ENCODE peak calls at places on chromosomes 5 and 9, in seven cellular contexts. B is uterus, M is stomach, U is heart left ventricle, D is GM12878, C is lower leg skin, Z is Peyer's patch. N is an unnamed sample.

GRCh38 chr9:86349271-86349670 is 4.9 kb downstream of the TUT7 start:
- DNase-seq in B (no peak), M (no peak), U (no peak), D (no peak), C (no peak), Z (no peak), N (no peak)

GRCh38 chr9:93030642-93031628 is 27.6 kb upstream of the SUSD3 start:
- DNase-seq in B (no peak), M (no peak), U (no peak), D (no peak), C (no peak), Z (no peak), N (no peak)

GRCh38 chr5:97478513-97478912 is 295.5 kb upstream of the RIOK2 start:
- DNase-seq in B (no peak), M (no peak), U (no peak), D (no peak), C (no peak), Z (no peak), N (no peak)

GRCh38 chr5:124263680-124264491 is 482.6 kb downstream of the ZNF608 start:
- DNase-seq in B (no peak), M (peak; percentile 27), U (no peak), D (no peak), C (no peak), Z (no peak), N (no peak)

GRCh38 chr5:177447066-177447610 is 524 bp downstream of the PRR7 start:
- DNase-seq in B (no peak), M (peak; percentile 46), U (no peak), D (no peak), C (no peak), Z (peak; percentile 77), N (peak; percentile 71)

GRCh38 chr5:167822241-167822640 is 469.2 kb upstream of the WWC1 start:
- DNase-seq in B (no peak), M (no peak), U (no peak), D (no peak), C (no peak), Z (no peak), N (no peak)

GRCh38 chr9:131320031-131320685 is 30.6 kb downstream of the PLPP7 start:
- DNase-seq in B (no peak), M (no peak), U (peak; percentile 75), D (no peak), C (no peak), Z (no peak), N (peak; percentile 72)

GRCh38 chr9:84296146-84296843 is 44.3 kb downstream of the SLC28A3 start:
- DNase-seq in B (no peak), M (no peak), U (no peak), D (peak; percentile 66), C (no peak), Z (no peak), N (no peak)

GRCh38 chr9:110198357-110198756 is 9.6 kb downstream of the C9orf152 start:
- DNase-seq in B (no peak), M (peak; percentile 74), U (no peak), D (no peak), C (no peak), Z (no peak), N (no peak)

DNA sequence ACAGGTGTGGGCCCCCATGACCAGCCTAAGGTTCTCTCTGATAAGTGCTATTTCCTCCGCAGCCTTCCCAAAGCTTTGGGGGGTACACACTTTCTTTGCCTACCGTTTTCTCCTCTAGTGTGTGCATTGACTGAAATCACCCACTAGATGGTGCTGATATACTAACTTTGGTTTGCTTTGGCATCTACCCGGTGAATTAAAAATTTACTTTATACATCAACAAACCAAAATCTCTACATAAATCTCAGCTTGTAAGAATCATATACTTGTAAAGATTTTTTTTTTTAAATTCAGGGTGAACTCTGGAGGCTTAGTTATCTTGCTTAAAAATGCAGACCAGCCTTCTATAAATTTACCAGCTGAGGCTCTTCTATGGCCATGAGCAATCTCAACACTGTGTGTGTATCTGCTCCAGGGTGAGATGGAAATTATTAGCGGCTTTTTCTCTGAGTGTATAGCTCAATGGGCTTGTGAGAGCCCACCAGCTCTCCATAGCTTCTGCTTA is 475.7 kb upstream of the TNC start:
- DNase-seq in B (peak; percentile 22), M (no peak), U (no peak), D (no peak), C (no peak), Z (no peak), N (no peak)
- TF ChIP-seq CTCF in B (peak; percentile 82), M (peak; percentile 33), U (peak; percentile 70), D (peak; percentile 66), C (no peak), Z (peak; percentile 61), N (peak; percentile 45)

GRCh38 chr9:124449381-124450151 is 685 bp upstream of the ADGRD2 start:
- DNase-seq in B (no peak), M (no peak), U (no peak), D (no peak), C (no peak), Z (no peak), N (no peak)

GRCh38 chr9:124452326-124452725 is 2.1 kb downstream of the ADGRD2 start:
- DNase-seq in B (no peak), M (no peak), U (no peak), D (no peak), C (no peak), Z (no peak), N (no peak)

GRCh38 chr9:124450931-124451661 is 845 bp downstream of the ADGRD2 start:
- DNase-seq in B (no peak), M (no peak), U (no peak), D (no peak), C (no peak), Z (no peak), N (no peak)

GRCh38 chr9:124448019-124448418 is 2.2 kb upstream of the ADGRD2 start:
- DNase-seq in B (no peak), M (no peak), U (peak; percentile 72), D (no peak), C (no peak), Z (no peak), N (peak; percentile 54)

DNA sequence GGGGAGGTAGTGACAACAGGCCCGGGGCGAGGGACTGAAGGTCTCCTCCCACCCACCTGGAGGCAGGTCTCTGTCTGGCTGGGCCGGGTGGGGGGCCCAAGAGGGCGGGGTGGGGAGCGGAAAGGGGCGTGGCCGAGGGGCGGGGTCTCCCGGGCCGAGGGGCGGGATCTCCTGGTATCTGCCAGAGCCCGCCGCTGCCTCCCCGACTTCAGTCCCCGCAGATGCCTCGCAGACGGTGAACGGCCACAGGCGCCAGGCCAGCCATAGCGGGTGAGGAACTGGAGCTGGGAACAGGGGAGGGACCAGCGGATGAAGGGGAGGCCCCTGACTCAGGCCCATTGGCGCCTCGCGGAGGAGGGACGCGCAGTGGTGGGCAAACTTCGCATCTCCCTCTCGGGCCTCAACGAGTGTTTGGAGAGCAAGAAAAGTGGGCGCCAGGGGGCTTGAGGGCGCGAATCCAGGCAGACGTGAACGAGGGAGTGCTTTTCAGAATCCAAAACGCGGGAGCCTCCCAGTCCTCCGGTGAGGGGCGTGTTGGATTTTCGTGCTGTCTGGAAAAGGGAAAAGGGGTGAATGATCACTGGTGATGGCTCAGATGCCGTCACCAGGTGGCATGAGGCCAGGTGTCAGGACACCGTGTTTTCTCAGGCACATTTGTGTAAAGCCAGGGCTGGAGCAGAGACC is at the start of gene ADGRD2:
- DNase-seq in B (no peak), M (no peak), U (no peak), D (no peak), C (no peak), Z (no peak), N (peak; percentile 63)
- H3K4me3 ChIP-seq in B (no peak within 1 kb of the TSS), M (no peak within 1 kb of the TSS), U (no peak within 1 kb of the TSS), D (no peak within 1 kb of the TSS), C (no peak within 1 kb of the TSS), Z (no peak within 1 kb of the TSS), N (peak within 1 kb of the TSS; percentile 27)

GRCh38 chr9:120876842-120877240 is at the start of gene PHF19:
- DNase-seq in B (no peak), M (no peak), U (no peak), D (no peak), C (no peak), Z (no peak), N (no peak)
- TF ChIP-seq POLR2A in B (no peak), M (no peak), U (no peak), D (peak; percentile 60), C (no peak), Z (no peak), N (no peak)

GRCh38 chr5:171323806-171324632 is 15.0 kb downstream of the TLX3 start:
- DNase-seq in B (no peak), M (no peak), U (no peak), D (no peak), C (no peak), Z (no peak), N (no peak)
- TF ChIP-seq CTCF in B (no peak), M (no peak), U (no peak), D (no peak), C (no peak), Z (no peak), N (no peak)

GRCh38 chr5:126095001-126095400 is 328.2 kb upstream of the GRAMD2B start:
- DNase-seq in B (no peak), M (no peak), U (no peak), D (no peak), C (no peak), Z (no peak), N (no peak)

GRCh38 chr5:126097881-126098280 is 325.3 kb upstream of the GRAMD2B start:
- DNase-seq in B (no peak), M (no peak), U (no peak), D (no peak), C (no peak), Z (no peak), N (no peak)

GRCh38 chr5:126099077-126099476 is 324.1 kb upstream of the GRAMD2B start:
- DNase-seq in B (no peak), M (no peak), U (no peak), D (no peak), C (no peak), Z (no peak), N (no peak)

GRCh38 chr5:126098330-126099017 is 324.7 kb upstream of the GRAMD2B start:
- DNase-seq in B (no peak), M (no peak), U (no peak), D (no peak), C (no peak), Z (no peak), N (no peak)

GRCh38 chr5:126096442-126096841 is 326.8 kb upstream of the GRAMD2B start:
- DNase-seq in B (no peak), M (no peak), U (no peak), D (no peak), C (no peak), Z (no peak), N (no peak)
- H3K4me3 ChIP-seq in B (no peak overlapping the region), M (no peak overlapping the region), U (no peak overlapping the region), D (no peak overlapping the region), C (no peak overlapping the region), Z (no peak overlapping the region), N (no peak overlapping the region)

DNA sequence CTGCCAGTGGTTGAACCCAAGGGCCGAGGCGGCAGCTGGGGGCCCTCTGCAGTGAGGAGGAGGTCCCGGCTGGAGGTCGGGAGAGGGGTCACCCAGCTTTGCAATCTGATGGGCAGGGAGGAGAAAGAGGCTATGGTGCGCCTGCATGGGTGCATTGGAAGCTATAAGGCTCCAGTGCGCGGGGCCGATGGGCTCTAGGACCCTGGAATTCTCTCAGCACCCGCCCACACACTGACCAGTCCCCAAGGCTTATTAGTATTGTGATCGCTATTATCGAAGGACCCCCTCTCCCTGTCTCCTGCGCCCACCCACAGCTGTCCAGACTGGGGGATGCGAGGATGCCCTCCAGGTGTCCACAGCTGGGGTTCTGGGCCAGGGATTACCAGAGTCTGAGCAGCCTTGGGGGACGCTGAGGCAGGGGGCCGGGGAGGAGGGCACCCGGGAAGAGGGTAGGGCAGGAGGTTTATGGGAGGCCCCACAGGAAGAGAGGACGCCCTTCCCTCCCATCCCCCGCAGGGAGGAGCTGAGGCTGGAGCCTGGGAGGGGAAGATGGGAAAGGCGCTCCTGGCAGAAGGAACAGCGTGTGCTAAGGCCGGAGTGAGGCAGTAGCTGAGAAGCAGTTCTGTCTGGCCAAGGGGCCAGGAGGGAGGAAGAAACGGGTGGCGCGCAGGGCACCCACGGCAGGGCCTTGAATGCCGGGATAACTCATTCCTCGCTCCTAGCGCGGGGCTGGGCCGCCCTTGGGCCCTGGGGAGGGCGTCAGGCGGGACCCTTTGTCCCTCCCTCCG is 24.2 kb downstream of the C9orf50 start:
- DNase-seq in B (peak; percentile 83), M (peak; percentile 66), U (peak; percentile 71), D (no peak), C (no peak), Z (peak; percentile 67), N (peak; percentile 61)
- TF ChIP-seq POLR2A in B (peak; percentile 56), M (no peak), U (no peak), D (no peak), C (no peak), Z (no peak), N (no peak)

N was measured in testis.